ENCODE peak calls at places on chromosome 7, in ten cellular contexts. One of them, this sample, is unnamed.

GRCh38 chr7:11760372-11760771 is 71.6 kb downstream of the THSD7A start:
- DNase-seq in frontal cortex: no peak
- DNase-seq in stimulated activated naive CD8-positive, alpha-beta T cell treated with anti-CD3 and anti-CD28 coated beads, Interleukin-15, amount 100 ng/mL, for 72 hours: no peak
- DNase-seq in SK-N-SH: peak
- DNase-seq in adipocyte: peak
- DNase-seq in left ventricle myocardium inferior: no peak
- DNase-seq in ELR: no peak
- DNase-seq in astrocyte of the hippocampus: no peak
- DNase-seq in fibroblast of the aortic adventitia: no peak
- DNase-seq in HT1080: no peak
- DNase-seq in this sample: no peak

GRCh38 chr7:108340856-108341411 is 115.3 kb downstream of the NRCAM start:
- DNase-seq in stimulated activated naive CD8-positive, alpha-beta T cell treated with anti-CD3 and anti-CD28 coated beads, Interleukin-15, amount 100 ng/mL, for 72 hours: no peak
- DNase-seq in frontal cortex: no peak
- DNase-seq in HT1080: no peak
- DNase-seq in SK-N-SH: no peak
- DNase-seq in fibroblast of the aortic adventitia: no peak
- DNase-seq in ELR: no peak
- DNase-seq in adipocyte: no peak
- DNase-seq in astrocyte of the hippocampus: no peak
- DNase-seq in left ventricle myocardium inferior: no peak
- DNase-seq in this sample: peak

GRCh38 chr7:150451097-150451793 is 815 bp downstream of the GIMAP8 start:
- DNase-seq in left ventricle myocardium inferior: peak
- DNase-seq in HT1080: no peak
- DNase-seq in SK-N-SH: no peak
- DNase-seq in stimulated activated naive CD8-positive, alpha-beta T cell treated with anti-CD3 and anti-CD28 coated beads, Interleukin-15, amount 100 ng/mL, for 72 hours: peak
- DNase-seq in astrocyte of the hippocampus: no peak
- DNase-seq in adipocyte: no peak
- DNase-seq in fibroblast of the aortic adventitia: no peak
- DNase-seq in ELR: no peak
- DNase-seq in frontal cortex: no peak
- DNase-seq in this sample: no peak

GRCh38 chr7:45682358-45682735 is 108.2 kb downstream of the ADCY1 start:
- DNase-seq in left ventricle myocardium inferior: no peak
- DNase-seq in HT1080: no peak
- DNase-seq in stimulated activated naive CD8-positive, alpha-beta T cell treated with anti-CD3 and anti-CD28 coated beads, Interleukin-15, amount 100 ng/mL, for 72 hours: no peak
- DNase-seq in frontal cortex: no peak
- DNase-seq in adipocyte: no peak
- DNase-seq in fibroblast of the aortic adventitia: no peak
- DNase-seq in ELR: no peak
- DNase-seq in astrocyte of the hippocampus: no peak
- DNase-seq in SK-N-SH: no peak
- DNase-seq in this sample: no peak

GRCh38 chr7:16063691-16064090 is 357.6 kb downstream of the CRPPA start:
- DNase-seq in SK-N-SH: no peak
- DNase-seq in astrocyte of the hippocampus: no peak
- DNase-seq in left ventricle myocardium inferior: no peak
- DNase-seq in stimulated activated naive CD8-positive, alpha-beta T cell treated with anti-CD3 and anti-CD28 coated beads, Interleukin-15, amount 100 ng/mL, for 72 hours: no peak
- DNase-seq in frontal cortex: no peak
- DNase-seq in adipocyte: no peak
- DNase-seq in HT1080: no peak
- DNase-seq in ELR: peak
- DNase-seq in fibroblast of the aortic adventitia: no peak
- DNase-seq in this sample: peak

GRCh38 chr7:150803161-150803860 is 2.7 kb downstream of the TMEM176A start:
- DNase-seq in adipocyte: no peak
- DNase-seq in left ventricle myocardium inferior: no peak
- DNase-seq in fibroblast of the aortic adventitia: no peak
- DNase-seq in astrocyte of the hippocampus: no peak
- DNase-seq in stimulated activated naive CD8-positive, alpha-beta T cell treated with anti-CD3 and anti-CD28 coated beads, Interleukin-15, amount 100 ng/mL, for 72 hours: no peak
- DNase-seq in HT1080: no peak
- DNase-seq in frontal cortex: no peak
- DNase-seq in SK-N-SH: no peak
- DNase-seq in ELR: no peak
- DNase-seq in this sample: no peak

GRCh38 chr7:66638309-66639099 is 9.8 kb downstream of the KCTD7 start:
- DNase-seq in astrocyte of the hippocampus: no peak
- DNase-seq in left ventricle myocardium inferior: no peak
- DNase-seq in fibroblast of the aortic adventitia: no peak
- DNase-seq in SK-N-SH: no peak
- DNase-seq in HT1080: no peak
- DNase-seq in stimulated activated naive CD8-positive, alpha-beta T cell treated with anti-CD3 and anti-CD28 coated beads, Interleukin-15, amount 100 ng/mL, for 72 hours: no peak
- DNase-seq in frontal cortex: no peak
- DNase-seq in adipocyte: no peak
- DNase-seq in ELR: no peak
- DNase-seq in this sample: no peak

GRCh38 chr7:154879629-154880028 is 123.3 kb downstream of the PAXIP1 start:
- DNase-seq in fibroblast of the aortic adventitia: no peak
- DNase-seq in ELR: no peak
- DNase-seq in HT1080: no peak
- DNase-seq in stimulated activated naive CD8-positive, alpha-beta T cell treated with anti-CD3 and anti-CD28 coated beads, Interleukin-15, amount 100 ng/mL, for 72 hours: no peak
- DNase-seq in left ventricle myocardium inferior: no peak
- DNase-seq in SK-N-SH: no peak
- DNase-seq in adipocyte: no peak
- DNase-seq in astrocyte of the hippocampus: no peak
- DNase-seq in frontal cortex: no peak
- DNase-seq in this sample: no peak

GRCh38 chr7:32586291-32587221 is 91.3 kb downstream of the AVL9 start:
- DNase-seq in adipocyte: peak
- DNase-seq in SK-N-SH: no peak
- DNase-seq in frontal cortex: no peak
- DNase-seq in left ventricle myocardium inferior: peak
- DNase-seq in stimulated activated naive CD8-positive, alpha-beta T cell treated with anti-CD3 and anti-CD28 coated beads, Interleukin-15, amount 100 ng/mL, for 72 hours: no peak
- DNase-seq in astrocyte of the hippocampus: peak
- DNase-seq in HT1080: peak
- DNase-seq in ELR: peak
- DNase-seq in fibroblast of the aortic adventitia: peak
- DNase-seq in this sample: peak

GRCh38 chr7:82789883-82790609 is 346.5 kb upstream of the CACNA2D1 start:
- DNase-seq in adipocyte: peak
- DNase-seq in stimulated activated naive CD8-positive, alpha-beta T cell treated with anti-CD3 and anti-CD28 coated beads, Interleukin-15, amount 100 ng/mL, for 72 hours: no peak
- DNase-seq in left ventricle myocardium inferior: no peak
- DNase-seq in HT1080: no peak
- DNase-seq in fibroblast of the aortic adventitia: peak
- DNase-seq in SK-N-SH: no peak
- DNase-seq in ELR: no peak
- DNase-seq in frontal cortex: no peak
- DNase-seq in astrocyte of the hippocampus: no peak
- DNase-seq in this sample: no peak

GRCh38 chr7:132575336-132575986 is 809 bp downstream of the PLXNA4 start:
- DNase-seq in astrocyte of the hippocampus: peak
- DNase-seq in SK-N-SH: peak
- DNase-seq in stimulated activated naive CD8-positive, alpha-beta T cell treated with anti-CD3 and anti-CD28 coated beads, Interleukin-15, amount 100 ng/mL, for 72 hours: no peak
- DNase-seq in frontal cortex: peak
- DNase-seq in HT1080: peak
- DNase-seq in left ventricle myocardium inferior: peak
- DNase-seq in adipocyte: peak
- DNase-seq in ELR: peak
- DNase-seq in fibroblast of the aortic adventitia: peak
- DNase-seq in this sample: peak

GRCh38 chr7:76356823-76357222 is 2.0 kb downstream of the YWHAG start:
- DNase-seq in astrocyte of the hippocampus: peak
- DNase-seq in HT1080: no peak
- DNase-seq in adipocyte: peak
- DNase-seq in stimulated activated naive CD8-positive, alpha-beta T cell treated with anti-CD3 and anti-CD28 coated beads, Interleukin-15, amount 100 ng/mL, for 72 hours: no peak
- DNase-seq in fibroblast of the aortic adventitia: peak
- DNase-seq in SK-N-SH: peak
- DNase-seq in ELR: peak
- DNase-seq in frontal cortex: no peak
- DNase-seq in left ventricle myocardium inferior: no peak
- DNase-seq in this sample: peak

GRCh38 chr7:106911959-106912358 is 46.9 kb downstream of the PIK3CG start:
- DNase-seq in HT1080: no peak
- DNase-seq in adipocyte: no peak
- DNase-seq in fibroblast of the aortic adventitia: no peak
- DNase-seq in ELR: no peak
- DNase-seq in astrocyte of the hippocampus: no peak
- DNase-seq in left ventricle myocardium inferior: no peak
- DNase-seq in SK-N-SH: no peak
- DNase-seq in frontal cortex: no peak
- DNase-seq in stimulated activated naive CD8-positive, alpha-beta T cell treated with anti-CD3 and anti-CD28 coated beads, Interleukin-15, amount 100 ng/mL, for 72 hours: no peak
- DNase-seq in this sample: no peak

GRCh38 chr7:138151731-138152577 is 75.7 kb downstream of the AKR1D1 start:
- DNase-seq in SK-N-SH: no peak
- DNase-seq in HT1080: peak
- DNase-seq in left ventricle myocardium inferior: no peak
- DNase-seq in ELR: no peak
- DNase-seq in adipocyte: no peak
- DNase-seq in fibroblast of the aortic adventitia: no peak
- DNase-seq in stimulated activated naive CD8-positive, alpha-beta T cell treated with anti-CD3 and anti-CD28 coated beads, Interleukin-15, amount 100 ng/mL, for 72 hours: no peak
- DNase-seq in frontal cortex: no peak
- DNase-seq in astrocyte of the hippocampus: no peak
- DNase-seq in this sample: peak

GRCh38 chr7:138449580-138449979 is 10.5 kb upstream of the TRIM24 start:
- DNase-seq in astrocyte of the hippocampus: no peak
- DNase-seq in ELR: peak
- DNase-seq in left ventricle myocardium inferior: no peak
- DNase-seq in SK-N-SH: peak
- DNase-seq in fibroblast of the aortic adventitia: no peak
- DNase-seq in HT1080: no peak
- DNase-seq in frontal cortex: no peak
- DNase-seq in adipocyte: no peak
- DNase-seq in stimulated activated naive CD8-positive, alpha-beta T cell treated with anti-CD3 and anti-CD28 coated beads, Interleukin-15, amount 100 ng/mL, for 72 hours: peak
- DNase-seq in this sample: peak

GRCh38 chr7:8597565-8597964 is 164.2 kb downstream of the NXPH1 start:
- DNase-seq in fibroblast of the aortic adventitia: no peak
- DNase-seq in SK-N-SH: no peak
- DNase-seq in ELR: no peak
- DNase-seq in left ventricle myocardium inferior: no peak
- DNase-seq in astrocyte of the hippocampus: no peak
- DNase-seq in adipocyte: no peak
- DNase-seq in stimulated activated naive CD8-positive, alpha-beta T cell treated with anti-CD3 and anti-CD28 coated beads, Interleukin-15, amount 100 ng/mL, for 72 hours: no peak
- DNase-seq in frontal cortex: no peak
- DNase-seq in HT1080: peak
- DNase-seq in this sample: no peak

GRCh38 chr7:7221602-7222038 is 39.3 kb downstream of the C1GALT1 start:
- DNase-seq in stimulated activated naive CD8-positive, alpha-beta T cell treated with anti-CD3 and anti-CD28 coated beads, Interleukin-15, amount 100 ng/mL, for 72 hours: no peak
- DNase-seq in HT1080: peak
- DNase-seq in ELR: peak
- DNase-seq in fibroblast of the aortic adventitia: peak
- DNase-seq in astrocyte of the hippocampus: peak
- DNase-seq in frontal cortex: no peak
- DNase-seq in left ventricle myocardium inferior: no peak
- DNase-seq in SK-N-SH: peak
- DNase-seq in adipocyte: peak
- DNase-seq in this sample: peak

GRCh38 chr7:111784311-111784710 is 222.0 kb upstream of the IMMP2L start:
- DNase-seq in left ventricle myocardium inferior: no peak
- DNase-seq in adipocyte: no peak
- DNase-seq in SK-N-SH: no peak
- DNase-seq in HT1080: no peak
- DNase-seq in fibroblast of the aortic adventitia: no peak
- DNase-seq in frontal cortex: no peak
- DNase-seq in stimulated activated naive CD8-positive, alpha-beta T cell treated with anti-CD3 and anti-CD28 coated beads, Interleukin-15, amount 100 ng/mL, for 72 hours: no peak
- DNase-seq in ELR: no peak
- DNase-seq in astrocyte of the hippocampus: no peak
- DNase-seq in this sample: no peak

GRCh38 chr7:87564290-87564963 is 36.3 kb downstream of the ABCB1 start:
- DNase-seq in adipocyte: peak
- DNase-seq in fibroblast of the aortic adventitia: no peak
- DNase-seq in stimulated activated naive CD8-positive, alpha-beta T cell treated with anti-CD3 and anti-CD28 coated beads, Interleukin-15, amount 100 ng/mL, for 72 hours: peak
- DNase-seq in SK-N-SH: peak
- DNase-seq in HT1080: peak
- DNase-seq in frontal cortex: no peak
- DNase-seq in left ventricle myocardium inferior: no peak
- DNase-seq in ELR: peak
- DNase-seq in astrocyte of the hippocampus: peak
- DNase-seq in this sample: no peak

GRCh38 chr7:64999165-65000004 is 7.1 kb downstream of the ERV3-1 start:
- DNase-seq in fibroblast of the aortic adventitia: peak
- DNase-seq in adipocyte: peak
- DNase-seq in frontal cortex: no peak
- DNase-seq in SK-N-SH: no peak
- DNase-seq in HT1080: no peak
- DNase-seq in ELR: no peak
- DNase-seq in astrocyte of the hippocampus: no peak
- DNase-seq in left ventricle myocardium inferior: no peak
- DNase-seq in stimulated activated naive CD8-positive, alpha-beta T cell treated with anti-CD3 and anti-CD28 coated beads, Interleukin-15, amount 100 ng/mL, for 72 hours: no peak
- DNase-seq in this sample: peak

GRCh38 chr7:51995780-51996179 is 679.2 kb upstream of the COBL start:
- DNase-seq in left ventricle myocardium inferior: no peak
- DNase-seq in astrocyte of the hippocampus: no peak
- DNase-seq in frontal cortex: no peak
- DNase-seq in HT1080: no peak
- DNase-seq in fibroblast of the aortic adventitia: no peak
- DNase-seq in stimulated activated naive CD8-positive, alpha-beta T cell treated with anti-CD3 and anti-CD28 coated beads, Interleukin-15, amount 100 ng/mL, for 72 hours: no peak
- DNase-seq in adipocyte: no peak
- DNase-seq in SK-N-SH: no peak
- DNase-seq in ELR: no peak
- DNase-seq in this sample: no peak

This sample was measured in RPMI7951.